ENCODE peak calls at places on chromosomes 5 and 9, in five cellular contexts. O is spleen, G is dorsolateral prefrontal cortex, X is right atrium auricular region, C is astrocyte. Z is an unnamed sample.

GRCh38 chr5:168770036-168770498 is 190.9 kb upstream of the PANK3 start:
- DNase-seq in G (no peak), C (no peak), X (no peak), O (no peak), Z (no peak)

GRCh38 chr5:75600535-75600934 is 10.7 kb upstream of the ANKDD1B start:
- DNase-seq in X (no peak), C (no peak), O (no peak), G (no peak), Z (no peak)

GRCh38 chr9:123129411-123129810 is 95.9 kb downstream of the GPR21 start:
- DNase-seq in O (no peak), G (no peak), C (no peak), X (no peak), Z (no peak)

GRCh38 chr9:37468620-37469019 is 3.4 kb upstream of the ZBTB5 start:
- DNase-seq in C (no peak), O (no peak), G (no peak), X (no peak), Z (no peak)

GRCh38 chr5:9715891-9716335 is 85.8 kb upstream of the TAS2R1 start:
- DNase-seq in X (no peak), G (no peak), C (peak), O (no peak), Z (no peak)

GRCh38 chr5:170493028-170493820 is 10.6 kb upstream of the KCNIP1 start:
- DNase-seq in C (no peak), O (no peak), X (no peak), G (peak), Z (no peak)

GRCh38 chr5:149283611-149284480 is 12.2 kb downstream of the AFAP1L1 start:
- DNase-seq in G (no peak), O (no peak), C (no peak), X (no peak), Z (no peak)

GRCh38 chr5:56871755-56872154 is 37.6 kb upstream of the SETD9 start:
- DNase-seq in X (no peak), O (no peak), C (no peak), G (no peak), Z (no peak)

GRCh38 chr5:1737790-1738405 is 61.7 kb downstream of the MRPL36 start:
- DNase-seq in C (no peak), X (peak), G (peak), O (no peak), Z (peak)

GRCh38 chr5:124923131-124923530 is 176.7 kb upstream of the ZNF608 start:
- DNase-seq in O (no peak), G (peak), C (peak), X (no peak), Z (no peak)

GRCh38 chr9:120876842-120877240 is at the start of gene PHF19:
- DNase-seq in O (peak), G (no peak), C (no peak), X (no peak), Z (no peak)

GRCh38 chr9:18438300-18438925 is 35.5 kb upstream of the ADAMTSL1 start:
- DNase-seq in X (no peak), C (peak), O (no peak), G (peak), Z (no peak)

GRCh38 chr9:135910757-135911156 is 3.4 kb upstream of the CAMSAP1 start:
- DNase-seq in O (peak), C (no peak), G (no peak), X (no peak), Z (no peak)

GRCh38 chr9:89993678-89994630 is 389.1 kb downstream of the GADD45G start:
- DNase-seq in X (peak), C (no peak), G (peak), O (no peak), Z (no peak)

GRCh38 chr5:93578813-93579560 is 2.0 kb downstream of the NR2F1-AS1 start:
- DNase-seq in C (peak), O (no peak), X (no peak), G (peak), Z (no peak)

GRCh38 chr5:61587120-61587519 is 255.1 kb downstream of the ZSWIM6 start:
- DNase-seq in G (no peak), O (no peak), X (no peak), C (peak), Z (no peak)

GRCh38 chr5:58248221-58248620 is 211.7 kb downstream of the PLK2 start:
- DNase-seq in C (no peak), X (no peak), O (no peak), G (no peak), Z (no peak)

GRCh38 chr5:134553816-134554215 is 28.3 kb downstream of the JADE2 start:
- DNase-seq in C (no peak), X (no peak), G (no peak), O (no peak), Z (no peak)

GRCh38 chr5:101505891-101506570 is 602.9 kb upstream of the ST8SIA4 start:
- DNase-seq in C (no peak), O (no peak), X (no peak), G (no peak), Z (no peak)

GRCh38 chr5:131854134-131854533 is 57.3 kb upstream of the FNIP1 start:
- DNase-seq in X (no peak), O (no peak), G (no peak), C (no peak), Z (no peak)

GRCh38 chr9:385818-386398 is 171.2 kb downstream of the DOCK8 start:
- DNase-seq in G (peak), O (no peak), C (peak), X (peak), Z (no peak)

GRCh38 chr9:126401107-126401506 is 74.5 kb downstream of the MVB12B start:
- DNase-seq in X (no peak), G (no peak), C (no peak), O (no peak), Z (no peak)

GRCh38 chr9:2967779-2968178 is 123.9 kb upstream of the PUM3 start:
- DNase-seq in C (no peak), G (no peak), O (no peak), X (no peak), Z (no peak)

GRCh38 chr9:37371565-37372464 is 50.7 kb upstream of the GRHPR start:
- DNase-seq in O (no peak), C (peak), G (no peak), X (no peak), Z (no peak)

GRCh38 chr5:62314431-62314830 is 8.4 kb downstream of the KIF2A start:
- DNase-seq in C (no peak), O (no peak), X (no peak), G (no peak), Z (no peak)

GRCh38 chr9:35385042-35385441 is 104.9 kb upstream of the RUSC2 start:
- DNase-seq in X (no peak), G (peak), O (no peak), C (peak), Z (no peak)

GRCh38 chr9:83334320-83334719 is 203.9 kb downstream of the FRMD3 start:
- DNase-seq in X (peak), G (peak), O (peak), C (peak), Z (peak)

GRCh38 chr9:105912157-105912867 is 218.0 kb downstream of the TMEM38B start:
- DNase-seq in X (no peak), C (no peak), O (no peak), G (no peak), Z (no peak)

GRCh38 chr9:120730661-120731514 is 16.6 kb upstream of the MEGF9 start:
- DNase-seq in X (peak), G (no peak), C (peak), O (no peak), Z (no peak)

GRCh38 chr5:126594676-126595485 is at the start of gene ALDH7A1:
- DNase-seq in G (peak), O (peak), X (peak), C (peak), Z (peak)

GRCh38 chr5:176609724-176610429 is at the start of gene GPRIN1:
- DNase-seq in O (peak), X (no peak), C (no peak), G (no peak), Z (peak)

GRCh38 chr9:124332756-124333155 is 75.0 kb downstream of the NEK6 start:
- DNase-seq in X (no peak), G (no peak), C (no peak), O (no peak), Z (no peak)

GRCh38 chr5:1557114-1557873 is 33.5 kb upstream of the LPCAT1 start:
- DNase-seq in O (no peak), X (peak), C (no peak), G (peak), Z (no peak)

GRCh38 chr5:60092671-60093422 is 199.3 kb upstream of the PDE4D start:
- DNase-seq in G (no peak), C (peak), X (no peak), O (no peak), Z (no peak)

GRCh38 chr5:97495301-97495700 is 312.3 kb upstream of the RIOK2 start:
- DNase-seq in G (no peak), X (no peak), C (no peak), O (no peak), Z (no peak)

GRCh38 chr9:126633881-126634558 is 20.3 kb downstream of the LMX1B start:
- DNase-seq in X (no peak), G (no peak), C (no peak), O (no peak), Z (no peak)

GRCh38 chr9:131100445-131100844 is 4.1 kb downstream of the AIF1L start:
- DNase-seq in C (no peak), X (no peak), O (no peak), G (no peak), Z (no peak)

GRCh38 chr9:129639034-129639630 is 2.8 kb downstream of the ASB6 start:
- DNase-seq in C (no peak), G (no peak), X (no peak), O (no peak), Z (no peak)

DNA sequence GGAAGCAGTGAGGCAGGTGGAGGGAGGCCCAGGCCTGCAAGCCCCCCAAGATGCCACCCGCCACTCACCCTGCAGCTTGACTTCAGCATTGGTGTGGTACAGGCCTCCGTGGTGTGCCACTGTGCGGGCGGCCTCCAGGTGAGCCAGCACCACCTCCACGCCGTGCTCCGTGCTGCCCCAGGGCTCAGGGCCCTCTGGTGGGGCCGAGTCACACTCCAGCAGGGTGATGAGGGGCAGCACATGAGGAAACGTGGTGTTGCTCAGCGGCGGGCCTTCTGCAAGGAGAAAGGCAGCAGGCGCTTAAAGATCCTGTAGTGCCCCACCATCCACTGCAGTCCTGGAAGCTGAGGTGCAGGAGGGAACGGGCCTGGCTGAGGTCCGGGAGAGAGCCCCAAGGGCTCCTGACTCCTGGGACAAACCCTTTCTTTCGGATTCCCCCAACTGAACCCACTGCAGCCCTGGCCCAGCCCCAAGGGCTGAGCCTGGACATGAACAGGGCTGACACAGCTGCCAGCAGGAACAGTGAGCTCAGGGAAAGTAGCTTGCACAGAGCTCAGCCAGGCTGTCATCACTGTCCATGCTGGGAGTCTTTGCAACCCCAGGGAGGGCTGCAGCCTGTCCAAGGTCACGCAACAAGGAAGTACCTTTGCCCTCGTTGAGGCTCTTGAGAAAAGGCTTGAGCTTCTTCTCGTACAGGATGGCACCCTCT is 4.7 kb upstream of the TOR2A start:
- DNase-seq in O (no peak), C (no peak), X (no peak), G (no peak), Z (no peak)
- H3K27ac ChIP-seq in O (peak), C (no peak), X (peak), G (peak), Z (no peak)

GRCh38 chr9:78326564-78326963 is 29.6 kb downstream of the PSAT1 start:
- DNase-seq in G (no peak), X (no peak), C (no peak), O (no peak), Z (no peak)
- H3K4me3 ChIP-seq in G (no peak), X (no peak), C (no peak), O (no peak), Z (no peak)

GRCh38 chr5:40405230-40405629 is 274.5 kb upstream of the PTGER4 start:
- DNase-seq in C (no peak), O (no peak), X (no peak), G (no peak), Z (no peak)

GRCh38 chr5:40404613-40405012 is 275.1 kb upstream of the PTGER4 start:
- DNase-seq in X (no peak), C (no peak), G (no peak), O (no peak), Z (peak)

GRCh38 chr5:40409600-40409999 is 270.1 kb upstream of the PTGER4 start:
- DNase-seq in O (peak), G (peak), C (no peak), X (no peak), Z (peak)

GRCh38 chr5:40405985-40406384 is 273.7 kb upstream of the PTGER4 start:
- DNase-seq in O (no peak), G (no peak), C (no peak), X (no peak), Z (peak)

DNA sequence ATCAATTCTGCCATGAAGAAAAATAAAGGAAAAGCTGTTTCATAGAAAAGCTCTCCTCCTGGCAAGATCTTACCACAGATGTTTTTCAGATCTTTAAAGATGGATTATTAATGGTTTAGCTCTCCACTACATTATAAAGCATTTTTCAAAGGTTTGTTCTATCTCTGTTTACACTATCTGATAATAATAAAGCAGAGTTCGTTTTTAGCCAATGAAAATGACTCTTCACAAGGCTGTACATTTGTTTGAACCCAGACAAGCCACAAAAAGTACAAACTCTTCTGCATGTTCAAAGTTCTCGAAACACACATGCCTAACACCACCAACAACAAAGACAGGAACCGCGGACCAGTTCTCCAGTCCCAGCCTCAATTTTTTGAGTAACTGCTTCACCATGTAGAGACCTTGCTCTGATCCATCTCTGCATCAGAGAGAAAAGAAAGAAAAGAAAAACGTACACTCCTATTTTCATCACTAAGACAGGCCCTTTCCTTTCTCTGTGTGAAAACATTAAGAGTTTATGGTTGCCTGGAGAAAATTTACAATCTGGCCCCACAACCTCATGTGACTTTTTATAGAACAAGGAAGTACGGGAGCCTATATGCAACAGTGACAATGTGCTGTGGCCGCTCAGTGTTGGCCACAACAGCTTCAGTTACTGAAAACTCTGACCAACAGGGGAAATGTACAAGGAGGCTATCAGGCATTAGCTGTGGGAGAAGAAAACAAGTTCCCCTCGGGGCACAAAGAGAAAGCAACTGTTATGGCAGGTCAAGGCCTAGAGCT is 273.1 kb upstream of the PTGER4 start:
- DNase-seq in G (no peak), O (no peak), X (no peak), C (no peak), Z (no peak)
- H3K27ac ChIP-seq in G (no peak), O (peak), X (peak), C (no peak), Z (peak)

DNA sequence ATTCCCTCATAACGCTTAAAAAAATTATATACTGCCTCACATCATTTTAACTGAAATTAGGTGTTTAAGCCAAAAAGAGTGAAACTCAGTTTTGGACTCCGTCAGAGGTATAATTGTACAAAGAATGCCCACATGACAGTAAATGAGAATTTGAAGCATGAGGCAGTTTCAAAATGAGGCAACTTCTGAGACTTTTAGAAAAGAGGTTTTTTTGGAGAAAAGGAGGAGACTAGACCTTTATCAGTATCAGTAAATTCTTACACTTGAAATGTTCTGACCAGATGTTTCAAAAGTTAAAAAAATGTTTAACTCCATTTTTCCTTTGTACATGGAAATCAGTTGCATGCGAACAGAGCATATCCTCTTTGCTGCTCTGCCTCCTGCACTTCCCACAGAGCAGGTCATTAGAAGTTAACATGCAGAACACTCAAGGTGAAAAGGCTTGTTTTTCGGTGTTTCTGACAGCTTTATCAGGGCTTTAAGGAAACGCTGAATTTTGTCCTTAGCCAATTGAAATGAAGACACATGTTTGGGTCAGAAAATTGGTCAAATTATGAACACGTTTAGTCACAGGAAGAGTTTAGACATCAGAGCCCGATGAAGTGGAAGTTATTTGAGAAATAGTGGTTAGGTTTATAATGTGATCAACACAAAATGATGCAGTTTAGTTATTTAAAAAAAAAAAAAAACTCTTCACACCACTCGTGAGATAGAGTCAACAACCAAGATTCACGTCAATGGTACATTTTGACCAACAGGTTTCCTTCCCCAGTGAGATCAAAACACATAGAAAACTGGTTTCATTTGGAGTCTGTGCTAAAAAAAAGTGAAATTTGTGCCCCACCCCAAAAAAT is 59.5 kb downstream of the PIK3R1 start:
- DNase-seq in G (no peak), X (no peak), C (no peak), O (no peak), Z (peak)
- H3K4me3 ChIP-seq in G (no peak), X (no peak), C (no peak), O (no peak), Z (no peak)

GRCh38 chr9:21559402-21560280 is 77.5 kb upstream of the IFNE start:
- DNase-seq in X (no peak), C (peak), O (peak), G (no peak), Z (peak)
- H3K27ac ChIP-seq in X (no peak), C (peak), O (no peak), G (no peak), Z (no peak)

GRCh38 chr9:23582836-23583235 is 243.2 kb downstream of the ELAVL2 start:
- DNase-seq in O (no peak), G (no peak), X (no peak), C (no peak), Z (no peak)

GRCh38 chr9:23587433-23587832 is 238.6 kb downstream of the ELAVL2 start:
- DNase-seq in C (no peak), X (peak), O (no peak), G (peak), Z (no peak)

GRCh38 chr9:23586906-23587305 is 239.1 kb downstream of the ELAVL2 start:
- DNase-seq in C (no peak), O (no peak), G (no peak), X (no peak), Z (no peak)

GRCh38 chr9:23590601-23591000 is 235.4 kb downstream of the ELAVL2 start:
- DNase-seq in G (no peak), C (no peak), O (no peak), X (no peak), Z (no peak)

DNA sequence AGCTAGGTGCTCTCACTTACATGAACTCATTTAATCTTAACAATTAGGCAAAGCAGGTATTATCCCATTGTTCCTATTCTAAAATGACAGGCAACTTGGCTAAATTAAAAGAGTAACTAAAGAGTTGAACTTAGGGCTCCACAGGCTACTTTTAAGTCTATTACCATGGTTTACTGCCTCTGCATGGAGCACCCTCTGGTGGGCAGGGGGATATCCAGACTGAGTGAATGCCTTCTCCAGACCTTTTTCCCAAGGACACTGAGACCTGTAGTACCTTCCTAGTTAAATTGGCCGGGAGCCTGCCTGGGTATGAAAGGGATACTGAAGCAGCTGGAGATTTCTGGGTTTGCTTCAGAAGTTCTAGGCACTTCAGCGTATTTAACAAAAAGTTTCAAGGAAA is 238.1 kb downstream of the ELAVL2 start:
- DNase-seq in G (no peak), X (no peak), C (no peak), O (no peak), Z (no peak)
- H3K4me3 ChIP-seq in G (no peak), X (no peak), C (no peak), O (no peak), Z (no peak)

GRCh38 chr9:22241024-22241423 is 205.6 kb upstream of the DMRTA1 start:
- DNase-seq in G (no peak), O (no peak), C (peak), X (no peak), Z (no peak)
- H3K27ac ChIP-seq in G (no peak), O (no peak), C (peak), X (no peak), Z (no peak)

Z was measured in CD4-positive, alpha-beta memory T cell.